ENCODE peak calls at places on chromosomes 16 and 17, in six cellular contexts. X is uterus; A is AML-193; O is stimulated activated CD8-positive, alpha-beta memory T cell treated with anti-CD3 and anti-CD28 coated beads, Interleukin-12 subunit alpha, Interleukin-12 subunit beta, amount 100 ng/mL, for 1 hour; K is mucosa of gallbladder; R is IMR-90. Y is an unnamed sample.

GRCh38 chr17:41666708-41667279 is 21.9 kb upstream of the EIF1 start:
- DNase-seq in K (peak; percentile 89), A (peak; percentile 80), X (peak; percentile 87), O (peak; percentile 81), R (peak; percentile 61), Y (peak; percentile 89)

GRCh38 chr17:77280304-77280910 is 139.6 kb downstream of the SEC14L1 start:
- DNase-seq in X (no peak), K (no peak), R (peak; percentile 84), A (no peak), O (no peak), Y (no peak)

GRCh38 chr17:50834786-50835562 is 412 bp upstream of the WFIKKN2 start:
- DNase-seq in A (no peak), K (no peak), R (peak; percentile 39), O (no peak), X (no peak), Y (no peak)

GRCh38 chr17:68054296-68054900 is 18.9 kb downstream of the KPNA2 start:
- DNase-seq in O (no peak), K (no peak), X (peak; percentile 28), R (peak; percentile 84), A (no peak), Y (no peak)

GRCh38 chr17:64736804-64737492 is 74.8 kb upstream of the SMURF2 start:
- DNase-seq in O (peak; percentile 19), A (peak; percentile 76), R (peak; percentile 72), K (peak; percentile 38), X (no peak), Y (peak; percentile 34)

GRCh38 chr16:27169511-27170071 is 33.7 kb upstream of the KDM8 start:
- DNase-seq in R (peak; percentile 89), O (peak; percentile 60), K (peak; percentile 26), A (peak; percentile 46), X (no peak), Y (no peak)

GRCh38 chr17:60134396-60135159 is 15.2 kb upstream of the CA4 start:
- DNase-seq in O (no peak), X (no peak), R (peak; percentile 67), K (peak; percentile 9), A (no peak), Y (no peak)

GRCh38 chr16:69187387-69187890 is 475 bp downstream of the SNTB2 start:
- DNase-seq in O (peak; percentile 2), R (no peak), X (peak; percentile 49), A (no peak), K (peak; percentile 34), Y (peak; percentile 42)

GRCh38 chr16:62638964-62639861 is 603.0 kb upstream of the CDH8 start:
- DNase-seq in A (no peak), K (no peak), R (no peak), X (no peak), O (no peak), Y (no peak)

GRCh38 chr17:6460531-6461161 is 16.4 kb downstream of the PIMREG start:
- DNase-seq in O (no peak), A (no peak), R (no peak), X (no peak), K (no peak), Y (no peak)

GRCh38 chr16:12459401-12459791 is 344.3 kb downstream of the CPPED1 start:
- DNase-seq in A (peak; percentile 78), O (no peak), R (no peak), K (peak; percentile 53), X (no peak), Y (no peak)

GRCh38 chr17:54948380-54948779 is 20.1 kb downstream of the COX11 start:
- DNase-seq in O (no peak), R (peak; percentile 98), A (no peak), X (no peak), K (no peak), Y (no peak)

GRCh38 chr17:33753452-33753851 is 460.4 kb upstream of the ASIC2 start:
- DNase-seq in O (no peak), X (no peak), A (peak; percentile 30), K (no peak), R (no peak), Y (no peak)